ENCODE peak calls at places on chromosomes 3 and 15, in six cellular contexts. A is tibial artery, X is suprapubic skin, O is endothelial cell of umbilical vein, I is brain microvascular endothelial cell, E is cardiac fibroblast. K is an unnamed sample.

GRCh38 chr15:98727115-98728040 is 79.0 kb downstream of the IGF1R start:
- DNase-seq in A (peak), X (peak), O (peak), I (peak), E (peak), K (peak)

GRCh38 chr3:48966876-48967361 is 23.1 kb upstream of the P4HTM start:
- DNase-seq in A (no peak), X (no peak), O (no peak), I (no peak), E (no peak), K (no peak)

GRCh38 chr3:147369231-147369630 is 37.1 kb downstream of the ZIC4 start:
- DNase-seq in A (no peak), X (no peak), O (no peak), I (no peak), E (no peak), K (no peak)

GRCh38 chr15:29613951-29614382 is 208.3 kb downstream of the TJP1 start:
- DNase-seq in A (no peak), X (no peak), O (no peak), I (no peak), E (no peak), K (no peak)

GRCh38 chr3:193805448-193805847 is 212.4 kb downstream of the OPA1 start:
- DNase-seq in A (no peak), X (peak), O (peak), I (peak), E (peak), K (peak)

GRCh38 chr3:183475019-183475418 is 46.6 kb upstream of the MCF2L2 start:
- DNase-seq in A (no peak), X (no peak), O (peak), I (no peak), E (peak), K (no peak)

GRCh38 chr3:177751770-177752169 is 554.5 kb upstream of the TBL1XR1 start:
- DNase-seq in A (no peak), X (no peak), O (no peak), I (no peak), E (no peak), K (no peak)

GRCh38 chr3:38985981-38986380 is 65.8 kb downstream of the SCN11A start:
- DNase-seq in A (peak), X (no peak), O (no peak), I (peak), E (no peak), K (no peak)

GRCh38 chr15:101188517-101189340 is 63.1 kb downstream of the CHSY1 start:
- DNase-seq in A (no peak), X (no peak), O (peak), I (peak), E (peak), K (peak)

GRCh38 chr15:93040288-93041158 is 48.5 kb downstream of the RGMA start:
- DNase-seq in A (no peak), X (peak), O (no peak), I (no peak), E (no peak), K (no peak)

GRCh38 chr15:59587085-59587826 is 24.3 kb upstream of the GCNT3 start:
- DNase-seq in A (no peak), X (no peak), O (no peak), I (no peak), E (no peak), K (no peak)

GRCh38 chr3:197317250-197317963 is 19.0 kb upstream of the DLG1 start:
- DNase-seq in A (no peak), X (no peak), O (no peak), I (peak), E (peak), K (no peak)

GRCh38 chr15:85048430-85048829 is 66.8 kb downstream of the PDE8A start:
- DNase-seq in A (no peak), X (no peak), O (peak), I (peak), E (peak), K (no peak)

GRCh38 chr3:171791695-171792082 is 18.6 kb downstream of the PLD1 start:
- DNase-seq in A (no peak), X (no peak), O (peak), I (peak), E (peak), K (no peak)

GRCh38 chr3:123657111-123657510 is 72.3 kb upstream of the HACD2 start:
- DNase-seq in A (no peak), X (no peak), O (no peak), I (no peak), E (no peak), K (no peak)
- H3K4me3 ChIP-seq in A (no peak), X (no peak), O (no peak), I (no peak), E (no peak), K (no peak)

DNA sequence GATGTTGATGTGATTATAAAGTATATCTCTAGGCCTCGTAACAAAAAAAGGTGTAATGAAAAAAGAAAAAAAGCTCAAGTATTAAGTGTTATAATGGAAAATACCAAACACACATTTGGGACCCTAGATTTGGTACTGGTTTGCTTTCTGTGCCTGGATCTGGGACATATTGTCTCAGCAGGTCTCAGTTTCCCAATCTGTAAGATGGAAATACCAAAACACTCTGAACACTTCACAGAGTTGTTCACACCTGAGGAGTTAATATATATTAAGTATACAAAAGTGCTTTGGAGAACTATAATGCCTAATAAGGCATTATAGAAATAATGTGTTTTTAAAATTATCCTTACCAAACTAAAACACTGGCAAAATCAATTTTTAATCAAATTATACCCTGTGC is 60.0 kb downstream of the CLASP2 start:
- DNase-seq in A (no peak), X (no peak), O (no peak), I (no peak), E (no peak), K (no peak)
- H3K4me3 ChIP-seq in A (peak), X (peak), O (no peak), I (no peak), E (no peak), K (peak)

GRCh38 chr3:28916713-28917499 is 364.0 kb upstream of the RBMS3 start:
- DNase-seq in A (peak), X (no peak), O (peak), I (peak), E (peak), K (peak)
- H3K4me3 ChIP-seq in A (peak), X (peak), O (peak), I (peak), E (peak), K (peak)

GRCh38 chr15:31440754-31441298 is 114.2 kb downstream of the KLF13 start:
- DNase-seq in A (peak), X (peak), O (peak), I (no peak), E (peak), K (no peak)
- H3K4me3 ChIP-seq in A (peak), X (peak), O (peak), I (peak), E (peak), K (peak)

K was measured in skeletal muscle cell.